ENCODE peak calls at places on chromosomes 12 and 14, in ten cellular contexts. J is adrenal gland; Z is NCI-H524; U is HAP-1; K is MM.1S; N is glutamatergic neuron; A is T-helper 9 cell; B is activated CD4-positive, CD25-positive, alpha-beta regulatory T cell; M is naive thymus-derived CD8-positive, alpha-beta T cell; F is stimulated activated CD4-positive, alpha-beta T cell treated with anti-CD3 and anti-CD28 coated beads, Interleukin-15, amount 100 ng/mL, for 1 hour. L is an unnamed sample.

GRCh38 chr14:68526420-68527105 is 266.3 kb downstream of the ZFP36L1 start:
- DNase-seq in J (no peak), Z (no peak), U (no peak), K (no peak), N (no peak), A (no peak), B (no peak), M (no peak), F (no peak), L (no peak)

GRCh38 chr12:119762619-119763018 is 94.7 kb downstream of the PRKAB1 start:
- DNase-seq in J (no peak), Z (no peak), U (no peak), K (no peak), N (no peak), A (no peak), B (no peak), M (no peak), F (no peak), L (no peak)

GRCh38 chr14:21233457-21234076 is 35.7 kb downstream of the HNRNPC start:
- DNase-seq in J (no peak), Z (peak), U (no peak), K (no peak), N (peak), A (no peak), B (no peak), M (no peak), F (no peak), L (no peak)

GRCh38 chr14:58639842-58640484 is 2.2 kb downstream of the DACT1 start:
- DNase-seq in J (peak), Z (peak), U (peak), K (no peak), N (peak), A (no peak), B (no peak), M (no peak), F (no peak), L (no peak)

GRCh38 chr14:24879661-24880381 is 170.1 kb downstream of the STXBP6 start:
- DNase-seq in J (no peak), Z (no peak), U (no peak), K (no peak), N (no peak), A (no peak), B (no peak), M (no peak), F (no peak), L (no peak)

GRCh38 chr12:79233341-79233761 is 368.8 kb downstream of the SYT1 start:
- DNase-seq in J (no peak), Z (peak), U (no peak), K (peak), N (no peak), A (no peak), B (no peak), M (no peak), F (no peak), L (no peak)

GRCh38 chr14:37620856-37621255 is 25.4 kb downstream of the TTC6 start:
- DNase-seq in J (no peak), Z (no peak), U (no peak), K (no peak), N (no peak), A (no peak), B (no peak), M (no peak), F (no peak), L (no peak)

GRCh38 chr14:96091941-96092411 is 52.8 kb downstream of the C14orf132 start:
- DNase-seq in J (no peak), Z (peak), U (no peak), K (no peak), N (no peak), A (no peak), B (no peak), M (no peak), F (no peak), L (no peak)

GRCh38 chr12:64813733-64814132 is 10.7 kb upstream of the TBC1D30 start:
- DNase-seq in J (no peak), Z (no peak), U (no peak), K (no peak), N (no peak), A (no peak), B (no peak), M (no peak), F (no peak), L (no peak)

GRCh38 chr12:7985802-7986418 is 46.6 kb upstream of the FOXJ2 start:
- DNase-seq in J (no peak), Z (no peak), U (no peak), K (no peak), N (no peak), A (no peak), B (no peak), M (no peak), F (no peak), L (no peak)

GRCh38 chr12:14775652-14776020 is 27.6 kb downstream of the WBP11 start:
- DNase-seq in J (no peak), Z (no peak), U (no peak), K (no peak), N (no peak), A (no peak), B (no peak), M (no peak), F (no peak), L (no peak)

GRCh38 chr12:124276337-124276736 is 18.6 kb upstream of the RFLNA start:
- DNase-seq in J (no peak), Z (no peak), U (no peak), K (no peak), N (no peak), A (no peak), B (no peak), M (no peak), F (no peak), L (no peak)

GRCh38 chr14:81137316-81137715 is 83.4 kb downstream of the GTF2A1 start:
- DNase-seq in J (peak), Z (no peak), U (no peak), K (no peak), N (no peak), A (no peak), B (no peak), M (no peak), F (no peak), L (no peak)

GRCh38 chr12:43151406-43152080 is 400.5 kb downstream of the ADAMTS20 start:
- DNase-seq in J (no peak), Z (no peak), U (no peak), K (no peak), N (no peak), A (no peak), B (no peak), M (no peak), F (no peak), L (no peak)

GRCh38 chr12:107684029-107684790 is 1.4 kb upstream of the PWP1 start:
- DNase-seq in J (no peak), Z (no peak), U (no peak), K (no peak), N (no peak), A (no peak), B (no peak), M (no peak), F (no peak), L (no peak)

GRCh38 chr14:53979747-53980642 is 23.4 kb upstream of the BMP4 start:
- DNase-seq in J (peak), Z (no peak), U (no peak), K (no peak), N (peak), A (no peak), B (no peak), M (no peak), F (no peak), L (no peak)

GRCh38 chr12:100450726-100451125 is 22.9 kb upstream of the NR1H4 start:
- DNase-seq in J (peak), Z (no peak), U (no peak), K (no peak), N (no peak), A (no peak), B (no peak), M (no peak), F (no peak), L (no peak)

GRCh38 chr14:24885410-24885913 is 164.5 kb downstream of the STXBP6 start:
- DNase-seq in J (no peak), Z (no peak), U (no peak), K (no peak), N (no peak), A (no peak), B (no peak), M (no peak), F (no peak), L (no peak)

L was measured in activated effector memory CD4-positive, alpha-beta T cell treated with Interleukin-2 at 50 U/mL for 16 hours.